ENCODE peak calls at places on chromosomes 1 and 21, in five cellular contexts. C is GM03348; P is stimulated activated CD4-positive, alpha-beta T cell treated with anti-CD3 and anti-CD28 coated beads, Interleukin-12 subunit alpha, Interleukin-12 subunit beta, amount 100 ng/mL, for 4 hours; F is activated CD4-positive, alpha-beta T cell treated with anti-CD3 and anti-CD28 coated beads, Interleukin-2, amount 10 ng/mL, durations not matched to agents 7 days and 5 days; L is T-cell. O is an unnamed sample.

GRCh38 chr1:236301080-236301957 is 19.6 kb upstream of the ERO1B start:
- DNase-seq in C (no peak), P (no peak), F (no peak), L (no peak), O (no peak)

GRCh38 chr1:43706598-43707190 is 642 bp upstream of the ST3GAL3 start:
- DNase-seq in C (peak), P (peak), F (peak), L (no peak), O (no peak)

GRCh38 chr1:230909974-230910754 is 41.8 kb upstream of the C1orf198 start:
- DNase-seq in C (no peak), P (no peak), F (no peak), L (no peak), O (no peak)

GRCh38 chr1:114671011-114671938 is 1.4 kb upstream of the DENND2C start:
- DNase-seq in C (peak), P (no peak), F (no peak), L (no peak), O (peak)

GRCh38 chr1:154344977-154345837 is 19.9 kb downstream of the ATP8B2 start:
- DNase-seq in C (peak), P (peak), F (peak), L (peak), O (peak)

GRCh38 chr1:95604784-95605183 is 370.8 kb downstream of the RWDD3 start:
- DNase-seq in C (no peak), P (no peak), F (no peak), L (no peak), O (peak)

GRCh38 chr1:115330480-115331013 is 7.5 kb downstream of the NGF start:
- DNase-seq in C (peak), P (no peak), F (no peak), L (no peak), O (no peak)

GRCh38 chr1:34113887-34114286 is 51.1 kb downstream of the CSMD2 start:
- DNase-seq in C (peak), P (no peak), F (no peak), L (no peak), O (no peak)

GRCh38 chr1:220484135-220484534 is 43.8 kb upstream of the MARK1 start:
- DNase-seq in C (no peak), P (no peak), F (no peak), L (no peak), O (no peak)

GRCh38 chr1:47280142-47280541 is 33.8 kb downstream of the STIL start:
- DNase-seq in C (peak), P (no peak), F (no peak), L (no peak), O (no peak)

GRCh38 chr1:221829327-221830011 is 87.6 kb upstream of the DUSP10 start:
- DNase-seq in C (peak), P (peak), F (peak), L (no peak), O (no peak)

GRCh38 chr1:151990856-151991198 is 2.8 kb downstream of the S100A10 start:
- DNase-seq in C (no peak), P (no peak), F (no peak), L (no peak), O (peak)

GRCh38 chr21:45374826-45375455 is 30.0 kb upstream of the COL18A1 start:
- DNase-seq in C (no peak), P (no peak), F (no peak), L (no peak), O (no peak)

GRCh38 chr1:204773246-204773645 is 87.7 kb upstream of the LRRN2 start:
- DNase-seq in C (no peak), P (no peak), F (no peak), L (no peak), O (no peak)

GRCh38 chr21:26732442-26733221 is 112.6 kb downstream of the ADAMTS1 start:
- DNase-seq in C (peak), P (peak), F (peak), L (no peak), O (no peak)